ENCODE peak calls at places on chromosome 7, in ten cellular contexts. X, I, Y, S, H, B, L, A, E and R are unnamed samples.

GRCh38 chr7:107321611-107322010 is 148.2 kb upstream of the GPR22 start:
- DNase-seq in I (no peak), A (no peak), Y (no peak), E (no peak), L (no peak), X (no peak), H (no peak), B (no peak), S (no peak), R (no peak)

GRCh38 chr7:3979956-3980643 is 679.0 kb downstream of the SDK1 start:
- DNase-seq in X (no peak), A (peak), B (no peak), H (no peak), E (peak), L (no peak), I (no peak), Y (no peak), S (no peak), R (no peak)

GRCh38 chr7:112399501-112399900 is 50.8 kb upstream of the IFRD1 start:
- DNase-seq in A (peak), E (peak), S (no peak), X (no peak), I (no peak), Y (peak), B (no peak), H (no peak), L (no peak), R (peak)

GRCh38 chr7:143493755-143494154 is 16.1 kb downstream of the TAS2R41 start:
- DNase-seq in X (no peak), A (no peak), H (no peak), L (no peak), E (no peak), Y (peak), S (no peak), I (no peak), B (no peak), R (no peak)

GRCh38 chr7:21365866-21366624 is 61.8 kb upstream of the SP4 start:
- DNase-seq in B (no peak), A (peak), E (peak), I (no peak), H (no peak), S (no peak), X (no peak), L (no peak), Y (no peak), R (peak)

GRCh38 chr7:30029696-30030095 is 1.5 kb downstream of the PLEKHA8 start:
- DNase-seq in Y (no peak), S (no peak), B (no peak), A (peak), H (no peak), L (no peak), X (no peak), I (no peak), E (no peak), R (no peak)

GRCh38 chr7:106070201-106070551 is 41.9 kb downstream of the SYPL1 start:
- DNase-seq in Y (no peak), S (no peak), E (no peak), A (peak), H (peak), I (no peak), L (no peak), B (no peak), X (peak), R (no peak)

GRCh38 chr7:115297651-115298050 is 375.8 kb downstream of the MDFIC start:
- DNase-seq in H (no peak), Y (peak), E (peak), B (peak), S (no peak), A (peak), X (no peak), I (no peak), L (no peak), R (peak)

GRCh38 chr7:29609162-29610030 is 45.8 kb downstream of the PRR15 start:
- DNase-seq in H (no peak), E (peak), I (no peak), A (peak), S (peak), B (peak), X (peak), Y (peak), L (no peak), R (peak)

GRCh38 chr7:96040250-96040772 is 268.0 kb downstream of the DYNC1I1 start:
- DNase-seq in S (no peak), X (no peak), B (no peak), A (no peak), I (no peak), E (no peak), H (no peak), Y (no peak), L (no peak), R (no peak)

GRCh38 chr7:95316588-95316987 is 7.7 kb downstream of the PON1 start:
- DNase-seq in L (no peak), S (no peak), B (no peak), E (no peak), X (no peak), A (no peak), H (no peak), I (no peak), Y (no peak), R (no peak)

GRCh38 chr7:88310950-88311674 is 4.4 kb upstream of the STEAP4 start:
- DNase-seq in A (no peak), H (no peak), I (no peak), E (no peak), B (no peak), X (no peak), L (no peak), S (no peak), Y (no peak), R (peak)

GRCh38 chr7:1422512-1423265 is 36.6 kb downstream of the MICALL2 start:
- DNase-seq in Y (peak), E (no peak), S (no peak), B (no peak), A (no peak), X (no peak), H (peak), L (no peak), I (no peak), R (no peak)

GRCh38 chr7:5218564-5219360 is 28.7 kb downstream of the WIPI2 start:
- DNase-seq in B (no peak), H (no peak), I (no peak), E (no peak), A (no peak), S (no peak), L (no peak), Y (no peak), X (no peak), R (no peak)

DNA sequence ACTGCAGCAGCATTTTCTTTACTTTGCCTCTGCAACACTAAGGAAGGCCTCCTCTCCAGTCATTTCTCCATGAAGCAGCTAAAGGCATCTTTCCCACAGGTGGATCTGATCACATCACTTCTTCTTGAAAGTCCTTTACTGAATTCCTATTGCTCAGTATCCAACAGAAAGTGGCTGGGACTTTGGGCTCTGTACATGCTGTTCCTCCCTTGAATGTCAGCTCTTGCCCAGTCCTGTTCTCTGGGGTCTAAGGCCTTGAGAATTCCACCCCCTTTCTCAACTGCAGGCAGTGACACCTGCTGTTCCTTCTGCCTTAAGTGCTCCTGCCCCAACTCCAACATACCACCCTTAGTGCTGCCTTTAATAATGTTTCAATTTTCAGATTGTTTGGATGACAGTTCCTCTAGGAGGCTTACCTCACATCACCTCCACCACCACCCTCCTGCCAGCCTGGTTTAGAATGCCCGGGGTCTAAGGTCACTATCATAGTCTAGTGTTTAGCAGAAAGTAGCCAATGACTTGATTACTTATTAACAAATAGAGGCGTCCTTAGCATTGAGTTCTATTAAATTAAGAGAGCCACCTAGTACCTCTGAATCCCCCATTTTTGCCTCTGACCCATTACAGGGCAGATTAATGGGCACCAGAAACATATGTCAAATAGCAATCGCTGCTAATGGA is 11.5 kb downstream of the INHBA start:
- DNase-seq in X (no peak), E (no peak), L (no peak), H (no peak), Y (no peak), B (no peak), S (no peak), I (no peak), A (no peak), R (no peak)
- TF ChIP-seq CTCF in X (no peak), E (no peak), L (no peak), H (no peak), Y (no peak), B (peak), S (no peak), I (no peak), A (no peak), R (no peak)

DNA sequence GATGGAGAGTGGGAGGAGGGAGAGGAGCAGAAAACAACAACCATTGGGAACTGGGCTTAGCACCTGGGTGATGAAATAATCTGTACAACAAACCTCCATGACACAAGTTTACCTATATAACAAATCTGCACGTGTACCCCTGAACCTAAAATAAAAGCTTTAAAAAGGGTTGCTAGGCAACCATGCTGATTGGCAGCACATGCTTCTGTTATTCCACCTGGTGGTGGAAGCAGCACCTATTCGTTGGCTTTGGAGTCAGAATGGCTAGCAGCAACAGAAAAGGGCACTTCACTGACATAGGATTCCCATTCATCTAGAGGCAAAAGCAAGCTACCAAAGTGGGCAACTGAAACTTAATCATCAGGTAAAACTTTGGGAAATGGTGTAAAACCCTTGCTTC is 57.1 kb downstream of the RELN start:
- DNase-seq in S (no peak), B (no peak), E (no peak), I (no peak), H (no peak), X (no peak), L (no peak), A (no peak), Y (no peak), R (no peak)
- TF ChIP-seq CTCF in S (no peak), B (no peak), E (no peak), I (no peak), H (no peak), X (no peak), L (no peak), A (no peak), Y (no peak), R (no peak)

GRCh38 chr7:98963305-98963704 is 85.0 kb downstream of the TRRAP start:
- DNase-seq in I (no peak), Y (no peak), A (no peak), L (no peak), X (no peak), B (no peak), H (no peak), S (no peak), E (no peak), R (no peak)
- TF ChIP-seq CTCF in I (no peak), Y (no peak), A (no peak), L (no peak), X (no peak), B (no peak), H (no peak), S (no peak), E (no peak), R (no peak)

DNA sequence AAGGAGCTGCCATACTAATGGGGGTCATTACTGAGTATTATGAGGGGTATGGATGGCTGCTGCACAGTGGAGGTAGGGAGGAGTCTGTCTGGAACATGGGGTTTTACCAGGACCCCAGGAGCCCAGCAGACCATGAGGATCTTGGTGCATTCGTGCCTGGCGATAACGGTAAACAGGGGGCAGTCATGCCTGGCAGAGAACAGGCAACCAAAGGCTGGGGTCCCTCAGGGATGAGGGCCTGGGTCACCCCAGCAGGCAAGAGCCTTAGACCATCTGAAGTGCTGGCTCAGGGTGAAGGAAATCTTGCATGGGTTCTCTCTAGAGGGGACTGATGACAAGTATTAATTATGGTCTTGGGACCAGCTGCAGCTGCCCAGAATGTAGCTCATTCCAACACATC is 46.1 kb downstream of the MYL10 start:
- DNase-seq in I (no peak), H (no peak), X (no peak), Y (no peak), L (no peak), B (no peak), A (no peak), E (no peak), S (no peak), R (no peak)
- TF ChIP-seq CTCF in I (no peak), H (no peak), X (no peak), Y (no peak), L (no peak), B (no peak), A (no peak), E (no peak), S (no peak), R (no peak)

DNA sequence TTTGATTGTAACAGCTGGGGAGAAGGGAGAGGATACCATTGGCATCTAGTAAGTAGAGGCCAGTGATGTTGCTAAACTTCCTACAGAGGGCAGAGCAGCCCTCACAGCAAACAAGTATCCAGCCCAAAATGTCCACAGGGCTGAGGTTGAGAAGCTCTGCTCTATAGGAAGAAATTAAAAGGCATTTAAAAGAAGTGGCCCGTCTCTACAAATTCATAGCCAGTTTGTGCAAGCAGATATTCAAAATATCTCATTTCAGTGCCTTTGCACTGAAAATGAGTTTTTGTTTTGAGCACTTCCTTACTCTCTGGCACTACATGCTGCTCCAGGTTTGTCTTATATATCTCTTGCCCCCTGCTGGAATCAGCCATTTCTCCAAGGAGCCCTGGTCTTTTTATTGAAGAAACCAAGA is 330.0 kb downstream of the BBS9 start:
- DNase-seq in E (peak), B (no peak), A (peak), I (no peak), X (no peak), L (no peak), H (peak), S (peak), Y (peak), R (peak)
- TF ChIP-seq CTCF in E (peak), B (peak), A (peak), I (peak), X (no peak), L (peak), H (peak), S (peak), Y (peak), R (peak)

GRCh38 chr7:40147371-40148246 is 12.8 kb downstream of the SUGCT start:
- DNase-seq in E (peak), S (peak), I (no peak), X (no peak), B (no peak), H (no peak), A (peak), Y (no peak), L (no peak), R (no peak)
- TF ChIP-seq CTCF in E (peak), S (no peak), I (no peak), X (no peak), B (peak), H (no peak), A (no peak), Y (no peak), L (no peak), R (no peak)